ENCODE peak calls at places on chromosomes 7 and 10, in seven cellular contexts. One of them, this sample, is unnamed.

GRCh38 chr7:157061979-157062378 is 51.5 kb upstream of the MNX1 start:
- DNase-seq in RCC 7860: no peak
- DNase-seq in AG08396: no peak
- DNase-seq in CD8-positive, alpha-beta T cell: no peak
- DNase-seq in stimulated activated CD8-positive, alpha-beta memory T cell treated with anti-CD3 and anti-CD28 coated beads, Interleukin-7, amount 100 ng/mL, for 24 hours: no peak
- DNase-seq in stimulated activated CD4-positive, alpha-beta T cell treated with anti-CD3 and anti-CD28 coated beads, Interleukin-4, amount 100 ng/mL, for 48 hours: no peak
- DNase-seq in astrocyte of the hippocampus: no peak
- DNase-seq in this sample: no peak

GRCh38 chr10:51326174-51326573 is 251.9 kb downstream of the PRKG1 start:
- DNase-seq in RCC 7860: no peak
- DNase-seq in AG08396: no peak
- DNase-seq in CD8-positive, alpha-beta T cell: no peak
- DNase-seq in stimulated activated CD8-positive, alpha-beta memory T cell treated with anti-CD3 and anti-CD28 coated beads, Interleukin-7, amount 100 ng/mL, for 24 hours: no peak
- DNase-seq in stimulated activated CD4-positive, alpha-beta T cell treated with anti-CD3 and anti-CD28 coated beads, Interleukin-4, amount 100 ng/mL, for 48 hours: no peak
- DNase-seq in astrocyte of the hippocampus: no peak
- DNase-seq in this sample: no peak

GRCh38 chr7:158602905-158603772 is 15.5 kb upstream of the PTPRN2 start:
- DNase-seq in RCC 7860: peak
- DNase-seq in AG08396: no peak
- DNase-seq in CD8-positive, alpha-beta T cell: no peak
- DNase-seq in stimulated activated CD8-positive, alpha-beta memory T cell treated with anti-CD3 and anti-CD28 coated beads, Interleukin-7, amount 100 ng/mL, for 24 hours: no peak
- DNase-seq in stimulated activated CD4-positive, alpha-beta T cell treated with anti-CD3 and anti-CD28 coated beads, Interleukin-4, amount 100 ng/mL, for 48 hours: no peak
- DNase-seq in astrocyte of the hippocampus: peak
- DNase-seq in this sample: no peak

GRCh38 chr7:28990200-28990960 is 32.2 kb upstream of the TRIL start:
- DNase-seq in RCC 7860: no peak
- DNase-seq in AG08396: no peak
- DNase-seq in CD8-positive, alpha-beta T cell: no peak
- DNase-seq in stimulated activated CD8-positive, alpha-beta memory T cell treated with anti-CD3 and anti-CD28 coated beads, Interleukin-7, amount 100 ng/mL, for 24 hours: no peak
- DNase-seq in stimulated activated CD4-positive, alpha-beta T cell treated with anti-CD3 and anti-CD28 coated beads, Interleukin-4, amount 100 ng/mL, for 48 hours: no peak
- DNase-seq in astrocyte of the hippocampus: no peak
- DNase-seq in this sample: no peak

GRCh38 chr10:17980796-17981195 is 29.1 kb downstream of the SLC39A12 start:
- DNase-seq in RCC 7860: no peak
- DNase-seq in AG08396: no peak
- DNase-seq in CD8-positive, alpha-beta T cell: no peak
- DNase-seq in stimulated activated CD8-positive, alpha-beta memory T cell treated with anti-CD3 and anti-CD28 coated beads, Interleukin-7, amount 100 ng/mL, for 24 hours: no peak
- DNase-seq in stimulated activated CD4-positive, alpha-beta T cell treated with anti-CD3 and anti-CD28 coated beads, Interleukin-4, amount 100 ng/mL, for 48 hours: no peak
- DNase-seq in astrocyte of the hippocampus: peak
- DNase-seq in this sample: no peak

GRCh38 chr7:33142585-33142984 is 13.2 kb downstream of the BBS9 start:
- DNase-seq in RCC 7860: no peak
- DNase-seq in AG08396: no peak
- DNase-seq in CD8-positive, alpha-beta T cell: no peak
- DNase-seq in stimulated activated CD8-positive, alpha-beta memory T cell treated with anti-CD3 and anti-CD28 coated beads, Interleukin-7, amount 100 ng/mL, for 24 hours: no peak
- DNase-seq in stimulated activated CD4-positive, alpha-beta T cell treated with anti-CD3 and anti-CD28 coated beads, Interleukin-4, amount 100 ng/mL, for 48 hours: no peak
- DNase-seq in astrocyte of the hippocampus: no peak
- DNase-seq in this sample: no peak

GRCh38 chr10:32266979-32267378 is 80.0 kb downstream of the EPC1 start:
- DNase-seq in RCC 7860: no peak
- DNase-seq in AG08396: no peak
- DNase-seq in CD8-positive, alpha-beta T cell: no peak
- DNase-seq in stimulated activated CD8-positive, alpha-beta memory T cell treated with anti-CD3 and anti-CD28 coated beads, Interleukin-7, amount 100 ng/mL, for 24 hours: no peak
- DNase-seq in stimulated activated CD4-positive, alpha-beta T cell treated with anti-CD3 and anti-CD28 coated beads, Interleukin-4, amount 100 ng/mL, for 48 hours: no peak
- DNase-seq in astrocyte of the hippocampus: no peak
- DNase-seq in this sample: no peak

GRCh38 chr7:87712571-87712970 is 84.4 kb downstream of the RUNDC3B start:
- DNase-seq in RCC 7860: no peak
- DNase-seq in AG08396: no peak
- DNase-seq in CD8-positive, alpha-beta T cell: no peak
- DNase-seq in stimulated activated CD8-positive, alpha-beta memory T cell treated with anti-CD3 and anti-CD28 coated beads, Interleukin-7, amount 100 ng/mL, for 24 hours: no peak
- DNase-seq in stimulated activated CD4-positive, alpha-beta T cell treated with anti-CD3 and anti-CD28 coated beads, Interleukin-4, amount 100 ng/mL, for 48 hours: no peak
- DNase-seq in astrocyte of the hippocampus: no peak
- DNase-seq in this sample: no peak

GRCh38 chr7:157548691-157549265 is 212.0 kb downstream of the DNAJB6 start:
- DNase-seq in RCC 7860: no peak
- DNase-seq in AG08396: no peak
- DNase-seq in CD8-positive, alpha-beta T cell: no peak
- DNase-seq in stimulated activated CD8-positive, alpha-beta memory T cell treated with anti-CD3 and anti-CD28 coated beads, Interleukin-7, amount 100 ng/mL, for 24 hours: no peak
- DNase-seq in stimulated activated CD4-positive, alpha-beta T cell treated with anti-CD3 and anti-CD28 coated beads, Interleukin-4, amount 100 ng/mL, for 48 hours: no peak
- DNase-seq in astrocyte of the hippocampus: no peak
- DNase-seq in this sample: no peak

GRCh38 chr7:117872565-117873055 is 631 bp downstream of the CTTNBP2 start:
- DNase-seq in RCC 7860: no peak
- DNase-seq in AG08396: peak
- DNase-seq in CD8-positive, alpha-beta T cell: no peak
- DNase-seq in stimulated activated CD8-positive, alpha-beta memory T cell treated with anti-CD3 and anti-CD28 coated beads, Interleukin-7, amount 100 ng/mL, for 24 hours: no peak
- DNase-seq in stimulated activated CD4-positive, alpha-beta T cell treated with anti-CD3 and anti-CD28 coated beads, Interleukin-4, amount 100 ng/mL, for 48 hours: no peak
- DNase-seq in astrocyte of the hippocampus: peak
- DNase-seq in this sample: peak

GRCh38 chr7:91892099-91892788 is 11.7 kb upstream of the MTERF1 start:
- DNase-seq in RCC 7860: no peak
- DNase-seq in AG08396: no peak
- DNase-seq in CD8-positive, alpha-beta T cell: no peak
- DNase-seq in stimulated activated CD8-positive, alpha-beta memory T cell treated with anti-CD3 and anti-CD28 coated beads, Interleukin-7, amount 100 ng/mL, for 24 hours: no peak
- DNase-seq in stimulated activated CD4-positive, alpha-beta T cell treated with anti-CD3 and anti-CD28 coated beads, Interleukin-4, amount 100 ng/mL, for 48 hours: no peak
- DNase-seq in astrocyte of the hippocampus: peak
- DNase-seq in this sample: no peak

GRCh38 chr7:3336042-3336665 is 35.1 kb downstream of the SDK1 start:
- DNase-seq in RCC 7860: no peak
- DNase-seq in AG08396: no peak
- DNase-seq in CD8-positive, alpha-beta T cell: no peak
- DNase-seq in stimulated activated CD8-positive, alpha-beta memory T cell treated with anti-CD3 and anti-CD28 coated beads, Interleukin-7, amount 100 ng/mL, for 24 hours: no peak
- DNase-seq in stimulated activated CD4-positive, alpha-beta T cell treated with anti-CD3 and anti-CD28 coated beads, Interleukin-4, amount 100 ng/mL, for 48 hours: no peak
- DNase-seq in astrocyte of the hippocampus: no peak
- DNase-seq in this sample: no peak

GRCh38 chr7:124032369-124033092 is at the start of gene TMEM229A:
- DNase-seq in RCC 7860: no peak
- DNase-seq in AG08396: peak
- DNase-seq in CD8-positive, alpha-beta T cell: no peak
- DNase-seq in stimulated activated CD8-positive, alpha-beta memory T cell treated with anti-CD3 and anti-CD28 coated beads, Interleukin-7, amount 100 ng/mL, for 24 hours: no peak
- DNase-seq in stimulated activated CD4-positive, alpha-beta T cell treated with anti-CD3 and anti-CD28 coated beads, Interleukin-4, amount 100 ng/mL, for 48 hours: no peak
- DNase-seq in astrocyte of the hippocampus: peak
- DNase-seq in this sample: peak

GRCh38 chr7:4602905-4603842 is 78.9 kb upstream of the FOXK1 start:
- DNase-seq in RCC 7860: no peak
- DNase-seq in AG08396: no peak
- DNase-seq in CD8-positive, alpha-beta T cell: no peak
- DNase-seq in stimulated activated CD8-positive, alpha-beta memory T cell treated with anti-CD3 and anti-CD28 coated beads, Interleukin-7, amount 100 ng/mL, for 24 hours: no peak
- DNase-seq in stimulated activated CD4-positive, alpha-beta T cell treated with anti-CD3 and anti-CD28 coated beads, Interleukin-4, amount 100 ng/mL, for 48 hours: no peak
- DNase-seq in astrocyte of the hippocampus: no peak
- DNase-seq in this sample: no peak

GRCh38 chr10:639001-639750 is 50.3 kb downstream of the DIP2C start:
- DNase-seq in RCC 7860: no peak
- DNase-seq in AG08396: no peak
- DNase-seq in CD8-positive, alpha-beta T cell: no peak
- DNase-seq in stimulated activated CD8-positive, alpha-beta memory T cell treated with anti-CD3 and anti-CD28 coated beads, Interleukin-7, amount 100 ng/mL, for 24 hours: no peak
- DNase-seq in stimulated activated CD4-positive, alpha-beta T cell treated with anti-CD3 and anti-CD28 coated beads, Interleukin-4, amount 100 ng/mL, for 48 hours: no peak
- DNase-seq in astrocyte of the hippocampus: no peak
- DNase-seq in this sample: no peak

GRCh38 chr10:86079088-86079487 is 287.5 kb downstream of the GRID1 start:
- DNase-seq in RCC 7860: peak
- DNase-seq in AG08396: no peak
- DNase-seq in CD8-positive, alpha-beta T cell: no peak
- DNase-seq in stimulated activated CD8-positive, alpha-beta memory T cell treated with anti-CD3 and anti-CD28 coated beads, Interleukin-7, amount 100 ng/mL, for 24 hours: no peak
- DNase-seq in stimulated activated CD4-positive, alpha-beta T cell treated with anti-CD3 and anti-CD28 coated beads, Interleukin-4, amount 100 ng/mL, for 48 hours: no peak
- DNase-seq in astrocyte of the hippocampus: peak
- DNase-seq in this sample: no peak

GRCh38 chr7:85191383-85191782 is 4.5 kb upstream of the SEMA3D start:
- DNase-seq in RCC 7860: no peak
- DNase-seq in AG08396: peak
- DNase-seq in CD8-positive, alpha-beta T cell: no peak
- DNase-seq in stimulated activated CD8-positive, alpha-beta memory T cell treated with anti-CD3 and anti-CD28 coated beads, Interleukin-7, amount 100 ng/mL, for 24 hours: no peak
- DNase-seq in stimulated activated CD4-positive, alpha-beta T cell treated with anti-CD3 and anti-CD28 coated beads, Interleukin-4, amount 100 ng/mL, for 48 hours: no peak
- DNase-seq in astrocyte of the hippocampus: peak
- DNase-seq in this sample: no peak

GRCh38 chr10:125144693-125145623 is 15.4 kb downstream of the CTBP2 start:
- DNase-seq in RCC 7860: no peak
- DNase-seq in AG08396: peak
- DNase-seq in CD8-positive, alpha-beta T cell: no peak
- DNase-seq in stimulated activated CD8-positive, alpha-beta memory T cell treated with anti-CD3 and anti-CD28 coated beads, Interleukin-7, amount 100 ng/mL, for 24 hours: no peak
- DNase-seq in stimulated activated CD4-positive, alpha-beta T cell treated with anti-CD3 and anti-CD28 coated beads, Interleukin-4, amount 100 ng/mL, for 48 hours: no peak
- DNase-seq in astrocyte of the hippocampus: peak
- DNase-seq in this sample: peak

GRCh38 chr10:26733750-26734568 is 36.5 kb downstream of the PDSS1 start:
- DNase-seq in RCC 7860: no peak
- DNase-seq in AG08396: no peak
- DNase-seq in CD8-positive, alpha-beta T cell: no peak
- DNase-seq in stimulated activated CD8-positive, alpha-beta memory T cell treated with anti-CD3 and anti-CD28 coated beads, Interleukin-7, amount 100 ng/mL, for 24 hours: no peak
- DNase-seq in stimulated activated CD4-positive, alpha-beta T cell treated with anti-CD3 and anti-CD28 coated beads, Interleukin-4, amount 100 ng/mL, for 48 hours: no peak
- DNase-seq in astrocyte of the hippocampus: peak
- DNase-seq in this sample: no peak

GRCh38 chr10:101482568-101482967 is 105.5 kb downstream of the POLL start:
- DNase-seq in RCC 7860: no peak
- DNase-seq in AG08396: no peak
- DNase-seq in CD8-positive, alpha-beta T cell: no peak
- DNase-seq in stimulated activated CD8-positive, alpha-beta memory T cell treated with anti-CD3 and anti-CD28 coated beads, Interleukin-7, amount 100 ng/mL, for 24 hours: no peak
- DNase-seq in stimulated activated CD4-positive, alpha-beta T cell treated with anti-CD3 and anti-CD28 coated beads, Interleukin-4, amount 100 ng/mL, for 48 hours: no peak
- DNase-seq in astrocyte of the hippocampus: no peak
- DNase-seq in this sample: no peak

GRCh38 chr7:98686466-98687080 is 69.5 kb downstream of the NPTX2 start:
- DNase-seq in RCC 7860: no peak
- DNase-seq in AG08396: no peak
- DNase-seq in CD8-positive, alpha-beta T cell: no peak
- DNase-seq in stimulated activated CD8-positive, alpha-beta memory T cell treated with anti-CD3 and anti-CD28 coated beads, Interleukin-7, amount 100 ng/mL, for 24 hours: no peak
- DNase-seq in stimulated activated CD4-positive, alpha-beta T cell treated with anti-CD3 and anti-CD28 coated beads, Interleukin-4, amount 100 ng/mL, for 48 hours: no peak
- DNase-seq in astrocyte of the hippocampus: no peak
- DNase-seq in this sample: no peak

GRCh38 chr7:147276783-147277370 is 1160.3 kb downstream of the CNTNAP2 start:
- DNase-seq in RCC 7860: no peak
- DNase-seq in AG08396: no peak
- DNase-seq in CD8-positive, alpha-beta T cell: no peak
- DNase-seq in stimulated activated CD8-positive, alpha-beta memory T cell treated with anti-CD3 and anti-CD28 coated beads, Interleukin-7, amount 100 ng/mL, for 24 hours: no peak
- DNase-seq in stimulated activated CD4-positive, alpha-beta T cell treated with anti-CD3 and anti-CD28 coated beads, Interleukin-4, amount 100 ng/mL, for 48 hours: no peak
- DNase-seq in astrocyte of the hippocampus: no peak
- DNase-seq in this sample: no peak

GRCh38 chr10:2970190-2970823 is 97.0 kb upstream of the PFKP start:
- DNase-seq in RCC 7860: no peak
- DNase-seq in AG08396: no peak
- DNase-seq in CD8-positive, alpha-beta T cell: no peak
- DNase-seq in stimulated activated CD8-positive, alpha-beta memory T cell treated with anti-CD3 and anti-CD28 coated beads, Interleukin-7, amount 100 ng/mL, for 24 hours: no peak
- DNase-seq in stimulated activated CD4-positive, alpha-beta T cell treated with anti-CD3 and anti-CD28 coated beads, Interleukin-4, amount 100 ng/mL, for 48 hours: no peak
- DNase-seq in astrocyte of the hippocampus: no peak
- DNase-seq in this sample: no peak

GRCh38 chr7:51025668-51026067 is 243.0 kb upstream of the GRB10 start:
- DNase-seq in RCC 7860: no peak
- DNase-seq in AG08396: no peak
- DNase-seq in CD8-positive, alpha-beta T cell: no peak
- DNase-seq in stimulated activated CD8-positive, alpha-beta memory T cell treated with anti-CD3 and anti-CD28 coated beads, Interleukin-7, amount 100 ng/mL, for 24 hours: no peak
- DNase-seq in stimulated activated CD4-positive, alpha-beta T cell treated with anti-CD3 and anti-CD28 coated beads, Interleukin-4, amount 100 ng/mL, for 48 hours: no peak
- DNase-seq in astrocyte of the hippocampus: no peak
- DNase-seq in this sample: no peak

GRCh38 chr10:69898524-69898923 is 96.8 kb downstream of the COL13A1 start:
- DNase-seq in RCC 7860: no peak
- DNase-seq in AG08396: no peak
- DNase-seq in CD8-positive, alpha-beta T cell: no peak
- DNase-seq in stimulated activated CD8-positive, alpha-beta memory T cell treated with anti-CD3 and anti-CD28 coated beads, Interleukin-7, amount 100 ng/mL, for 24 hours: no peak
- DNase-seq in stimulated activated CD4-positive, alpha-beta T cell treated with anti-CD3 and anti-CD28 coated beads, Interleukin-4, amount 100 ng/mL, for 48 hours: no peak
- DNase-seq in astrocyte of the hippocampus: no peak
- DNase-seq in this sample: no peak

GRCh38 chr10:79379512-79380124 is 32.3 kb downstream of the PPIF start:
- DNase-seq in RCC 7860: no peak
- DNase-seq in AG08396: no peak
- DNase-seq in CD8-positive, alpha-beta T cell: no peak
- DNase-seq in stimulated activated CD8-positive, alpha-beta memory T cell treated with anti-CD3 and anti-CD28 coated beads, Interleukin-7, amount 100 ng/mL, for 24 hours: no peak
- DNase-seq in stimulated activated CD4-positive, alpha-beta T cell treated with anti-CD3 and anti-CD28 coated beads, Interleukin-4, amount 100 ng/mL, for 48 hours: no peak
- DNase-seq in astrocyte of the hippocampus: peak
- DNase-seq in this sample: no peak

GRCh38 chr10:4079796-4080195 is 294.8 kb upstream of the KLF6 start:
- DNase-seq in RCC 7860: no peak
- DNase-seq in AG08396: no peak
- DNase-seq in CD8-positive, alpha-beta T cell: no peak
- DNase-seq in stimulated activated CD8-positive, alpha-beta memory T cell treated with anti-CD3 and anti-CD28 coated beads, Interleukin-7, amount 100 ng/mL, for 24 hours: no peak
- DNase-seq in stimulated activated CD4-positive, alpha-beta T cell treated with anti-CD3 and anti-CD28 coated beads, Interleukin-4, amount 100 ng/mL, for 48 hours: no peak
- DNase-seq in astrocyte of the hippocampus: no peak
- DNase-seq in this sample: no peak

GRCh38 chr7:37424995-37425394 is 23.7 kb downstream of the ELMO1 start:
- DNase-seq in RCC 7860: no peak
- DNase-seq in AG08396: no peak
- DNase-seq in CD8-positive, alpha-beta T cell: no peak
- DNase-seq in stimulated activated CD8-positive, alpha-beta memory T cell treated with anti-CD3 and anti-CD28 coated beads, Interleukin-7, amount 100 ng/mL, for 24 hours: no peak
- DNase-seq in stimulated activated CD4-positive, alpha-beta T cell treated with anti-CD3 and anti-CD28 coated beads, Interleukin-4, amount 100 ng/mL, for 48 hours: no peak
- DNase-seq in astrocyte of the hippocampus: no peak
- DNase-seq in this sample: no peak

GRCh38 chr7:11373546-11374142 is 400.0 kb downstream of the PHF14 start:
- DNase-seq in RCC 7860: peak
- DNase-seq in AG08396: no peak
- DNase-seq in CD8-positive, alpha-beta T cell: no peak
- DNase-seq in stimulated activated CD8-positive, alpha-beta memory T cell treated with anti-CD3 and anti-CD28 coated beads, Interleukin-7, amount 100 ng/mL, for 24 hours: no peak
- DNase-seq in stimulated activated CD4-positive, alpha-beta T cell treated with anti-CD3 and anti-CD28 coated beads, Interleukin-4, amount 100 ng/mL, for 48 hours: no peak
- DNase-seq in astrocyte of the hippocampus: peak
- DNase-seq in this sample: no peak

GRCh38 chr7:3455826-3456444 is 154.9 kb downstream of the SDK1 start:
- DNase-seq in RCC 7860: no peak
- DNase-seq in AG08396: no peak
- DNase-seq in CD8-positive, alpha-beta T cell: no peak
- DNase-seq in stimulated activated CD8-positive, alpha-beta memory T cell treated with anti-CD3 and anti-CD28 coated beads, Interleukin-7, amount 100 ng/mL, for 24 hours: no peak
- DNase-seq in stimulated activated CD4-positive, alpha-beta T cell treated with anti-CD3 and anti-CD28 coated beads, Interleukin-4, amount 100 ng/mL, for 48 hours: no peak
- DNase-seq in astrocyte of the hippocampus: peak
- DNase-seq in this sample: no peak

GRCh38 chr10:132696728-132697567 is 89.0 kb downstream of the NKX6-2 start:
- DNase-seq in RCC 7860: no peak
- DNase-seq in AG08396: no peak
- DNase-seq in CD8-positive, alpha-beta T cell: no peak
- DNase-seq in stimulated activated CD8-positive, alpha-beta memory T cell treated with anti-CD3 and anti-CD28 coated beads, Interleukin-7, amount 100 ng/mL, for 24 hours: no peak
- DNase-seq in stimulated activated CD4-positive, alpha-beta T cell treated with anti-CD3 and anti-CD28 coated beads, Interleukin-4, amount 100 ng/mL, for 48 hours: no peak
- DNase-seq in astrocyte of the hippocampus: no peak
- DNase-seq in this sample: no peak

GRCh38 chr10:43461950-43462349 is 25.0 kb downstream of the ZNF487 start:
- DNase-seq in RCC 7860: peak
- DNase-seq in AG08396: peak
- DNase-seq in CD8-positive, alpha-beta T cell: no peak
- DNase-seq in stimulated activated CD8-positive, alpha-beta memory T cell treated with anti-CD3 and anti-CD28 coated beads, Interleukin-7, amount 100 ng/mL, for 24 hours: no peak
- DNase-seq in stimulated activated CD4-positive, alpha-beta T cell treated with anti-CD3 and anti-CD28 coated beads, Interleukin-4, amount 100 ng/mL, for 48 hours: no peak
- DNase-seq in astrocyte of the hippocampus: peak
- DNase-seq in this sample: no peak

GRCh38 chr7:29177963-29178612 is 16.5 kb upstream of the CHN2 start:
- DNase-seq in RCC 7860: no peak
- DNase-seq in AG08396: no peak
- DNase-seq in CD8-positive, alpha-beta T cell: no peak
- DNase-seq in stimulated activated CD8-positive, alpha-beta memory T cell treated with anti-CD3 and anti-CD28 coated beads, Interleukin-7, amount 100 ng/mL, for 24 hours: no peak
- DNase-seq in stimulated activated CD4-positive, alpha-beta T cell treated with anti-CD3 and anti-CD28 coated beads, Interleukin-4, amount 100 ng/mL, for 48 hours: no peak
- DNase-seq in astrocyte of the hippocampus: no peak
- DNase-seq in this sample: peak

GRCh38 chr10:3293536-3294431 is 121.2 kb upstream of the PITRM1 start:
- DNase-seq in RCC 7860: no peak
- DNase-seq in AG08396: no peak
- DNase-seq in CD8-positive, alpha-beta T cell: no peak
- DNase-seq in stimulated activated CD8-positive, alpha-beta memory T cell treated with anti-CD3 and anti-CD28 coated beads, Interleukin-7, amount 100 ng/mL, for 24 hours: no peak
- DNase-seq in stimulated activated CD4-positive, alpha-beta T cell treated with anti-CD3 and anti-CD28 coated beads, Interleukin-4, amount 100 ng/mL, for 48 hours: no peak
- DNase-seq in astrocyte of the hippocampus: peak
- DNase-seq in this sample: no peak

GRCh38 chr7:12389089-12389700 is 14.5 kb downstream of the VWDE start:
- DNase-seq in RCC 7860: peak
- DNase-seq in AG08396: peak
- DNase-seq in CD8-positive, alpha-beta T cell: no peak
- DNase-seq in stimulated activated CD8-positive, alpha-beta memory T cell treated with anti-CD3 and anti-CD28 coated beads, Interleukin-7, amount 100 ng/mL, for 24 hours: no peak
- DNase-seq in stimulated activated CD4-positive, alpha-beta T cell treated with anti-CD3 and anti-CD28 coated beads, Interleukin-4, amount 100 ng/mL, for 48 hours: peak
- DNase-seq in astrocyte of the hippocampus: peak
- DNase-seq in this sample: no peak

GRCh38 chr10:7408494-7409044 is 2.3 kb downstream of the SFMBT2 start:
- DNase-seq in RCC 7860: no peak
- DNase-seq in AG08396: peak
- DNase-seq in CD8-positive, alpha-beta T cell: no peak
- DNase-seq in stimulated activated CD8-positive, alpha-beta memory T cell treated with anti-CD3 and anti-CD28 coated beads, Interleukin-7, amount 100 ng/mL, for 24 hours: no peak
- DNase-seq in stimulated activated CD4-positive, alpha-beta T cell treated with anti-CD3 and anti-CD28 coated beads, Interleukin-4, amount 100 ng/mL, for 48 hours: no peak
- DNase-seq in astrocyte of the hippocampus: peak
- DNase-seq in this sample: no peak

GRCh38 chr7:6284055-6284400 is 11.6 kb upstream of the CYTH3 start:
- DNase-seq in RCC 7860: peak
- DNase-seq in AG08396: no peak
- DNase-seq in CD8-positive, alpha-beta T cell: no peak
- DNase-seq in stimulated activated CD8-positive, alpha-beta memory T cell treated with anti-CD3 and anti-CD28 coated beads, Interleukin-7, amount 100 ng/mL, for 24 hours: no peak
- DNase-seq in stimulated activated CD4-positive, alpha-beta T cell treated with anti-CD3 and anti-CD28 coated beads, Interleukin-4, amount 100 ng/mL, for 48 hours: no peak
- DNase-seq in astrocyte of the hippocampus: peak
- DNase-seq in this sample: no peak

GRCh38 chr7:131327049-131327625 is 539 bp upstream of the MKLN1 start:
- DNase-seq in RCC 7860: peak
- DNase-seq in AG08396: peak
- DNase-seq in CD8-positive, alpha-beta T cell: no peak
- DNase-seq in stimulated activated CD8-positive, alpha-beta memory T cell treated with anti-CD3 and anti-CD28 coated beads, Interleukin-7, amount 100 ng/mL, for 24 hours: no peak
- DNase-seq in stimulated activated CD4-positive, alpha-beta T cell treated with anti-CD3 and anti-CD28 coated beads, Interleukin-4, amount 100 ng/mL, for 48 hours: peak
- DNase-seq in astrocyte of the hippocampus: peak
- DNase-seq in this sample: no peak